ENCODE peak calls at places on chromosomes 11 and 22, in ten cellular contexts. K is K562, D is cardiac muscle cell, O is tibial nerve, T is GM12878, N is aorta, I is AG04450, Y is breast epithelium, W is suprapubic skin, G is transverse colon. J is an unnamed sample. For H3K9me3, the result is how much of the 10 kb centered on the place peaks cover.

GRCh38 chr11:8959546-8960166 is 4.6 kb downstream of the TMEM9B start:
- DNase-seq in K (peak), D (peak), O (no peak), T (peak), N (no peak), I (peak), Y (no peak), W (no peak), G (peak), J (peak)

GRCh38 chr22:24894220-24894975 is 52.1 kb downstream of the LHFPL7 start:
- DNase-seq in K (peak), D (peak), O (peak), T (no peak), N (peak), I (peak), Y (peak), W (no peak), G (peak), J (peak)

GRCh38 chr22:49943405-49943765 is 17.2 kb upstream of the PIM3 start:
- DNase-seq in K (no peak), D (no peak), O (no peak), T (no peak), N (no peak), I (no peak), Y (no peak), W (no peak), G (no peak), J (no peak)

GRCh38 chr11:118572914-118573550 is 823 bp downstream of the ARCN1 start:
- DNase-seq in K (peak), D (peak), O (no peak), T (peak), N (no peak), I (no peak), Y (no peak), W (no peak), G (no peak), J (no peak)

GRCh38 chr22:35375031-35375430 is 5.9 kb upstream of the HMOX1 start:
- DNase-seq in K (no peak), D (peak), O (no peak), T (no peak), N (no peak), I (no peak), Y (no peak), W (no peak), G (no peak), J (no peak)

GRCh38 chr11:126336065-126336464 is 19.4 kb upstream of the ST3GAL4 start:
- DNase-seq in K (no peak), D (no peak), O (no peak), T (no peak), N (no peak), I (no peak), Y (no peak), W (no peak), G (no peak), J (no peak)

GRCh38 chr11:75474878-75475766 is 42.1 kb upstream of the KLHL35 start:
- DNase-seq in K (peak), D (peak), O (peak), T (no peak), N (no peak), I (no peak), Y (no peak), W (no peak), G (peak), J (no peak)

GRCh38 chr11:35907648-35908431 is 36.0 kb upstream of the LDLRAD3 start:
- DNase-seq in K (no peak), D (peak), O (no peak), T (peak), N (no peak), I (no peak), Y (no peak), W (no peak), G (no peak), J (no peak)

GRCh38 chr11:119389611-119390254 is 8.2 kb upstream of the USP2 start:
- DNase-seq in K (no peak), D (no peak), O (no peak), T (no peak), N (no peak), I (no peak), Y (no peak), W (no peak), G (no peak), J (no peak)

GRCh38 chr11:64638017-64638664 is 47.1 kb downstream of the SLC22A12 start:
- DNase-seq in K (peak), D (peak), O (no peak), T (no peak), N (no peak), I (no peak), Y (no peak), W (no peak), G (peak), J (no peak)

GRCh38 chr11:10514713-10515112 is 26.3 kb downstream of the RNF141 start:
- DNase-seq in K (no peak), D (peak), O (no peak), T (no peak), N (no peak), I (no peak), Y (no peak), W (no peak), G (no peak), J (no peak)

GRCh38 chr11:83068573-83068972 is 3.1 kb downstream of the RAB30 start:
- DNase-seq in K (no peak), D (no peak), O (no peak), T (no peak), N (no peak), I (no peak), Y (no peak), W (no peak), G (no peak), J (no peak)

GRCh38 chr11:83070044-83070877 is 1.4 kb downstream of the RAB30 start:
- DNase-seq in K (peak), D (peak), O (no peak), T (no peak), N (no peak), I (no peak), Y (no peak), W (no peak), G (no peak), J (peak)

GRCh38 chr11:83070878-83071640 is 638 bp downstream of the RAB30 start:
- DNase-seq in K (peak), D (peak), O (peak), T (no peak), N (peak), I (no peak), Y (peak), W (no peak), G (peak), J (no peak)

GRCh38 chr11:83071641-83072591 is at the start of gene RAB30:
- DNase-seq in K (peak), D (peak), O (peak), T (peak), N (peak), I (peak), Y (peak), W (peak), G (peak), J (peak)

GRCh38 chr11:83069441-83070043 is 2.2 kb downstream of the RAB30 start:
- DNase-seq in K (no peak), D (peak), O (no peak), T (no peak), N (no peak), I (no peak), Y (no peak), W (no peak), G (no peak), J (no peak)
- H3K27ac ChIP-seq in K (no peak), D (no peak), O (peak), T (peak), N (no peak), I (no peak), Y (no peak), W (peak), G (peak), J (no peak)

GRCh38 chr11:114063829-114064201 is 4.3 kb downstream of the ZBTB16 start:
- DNase-seq in K (no peak), D (no peak), O (no peak), T (no peak), N (no peak), I (no peak), Y (no peak), W (no peak), G (no peak), J (no peak)

GRCh38 chr11:114060402-114061052 is 1.0 kb downstream of the ZBTB16 start:
- DNase-seq in K (no peak), D (peak), O (no peak), T (no peak), N (peak), I (no peak), Y (no peak), W (peak), G (no peak), J (peak)

GRCh38 chr11:114061053-114062049 is 1.8 kb downstream of the ZBTB16 start:
- DNase-seq in K (no peak), D (peak), O (no peak), T (no peak), N (no peak), I (no peak), Y (no peak), W (peak), G (no peak), J (peak)

GRCh38 chr11:114063149-114063828 is 3.8 kb downstream of the ZBTB16 start:
- DNase-seq in K (no peak), D (no peak), O (no peak), T (no peak), N (no peak), I (no peak), Y (no peak), W (no peak), G (no peak), J (no peak)

GRCh38 chr11:114062272-114062671 is 2.8 kb downstream of the ZBTB16 start:
- DNase-seq in K (no peak), D (no peak), O (no peak), T (no peak), N (no peak), I (no peak), Y (no peak), W (no peak), G (no peak), J (no peak)
- H3K4me3 ChIP-seq in K (no peak), D (no peak), O (peak), T (no peak), N (peak), I (no peak), Y (peak), W (peak), G (no peak), J (no peak)

DNA sequence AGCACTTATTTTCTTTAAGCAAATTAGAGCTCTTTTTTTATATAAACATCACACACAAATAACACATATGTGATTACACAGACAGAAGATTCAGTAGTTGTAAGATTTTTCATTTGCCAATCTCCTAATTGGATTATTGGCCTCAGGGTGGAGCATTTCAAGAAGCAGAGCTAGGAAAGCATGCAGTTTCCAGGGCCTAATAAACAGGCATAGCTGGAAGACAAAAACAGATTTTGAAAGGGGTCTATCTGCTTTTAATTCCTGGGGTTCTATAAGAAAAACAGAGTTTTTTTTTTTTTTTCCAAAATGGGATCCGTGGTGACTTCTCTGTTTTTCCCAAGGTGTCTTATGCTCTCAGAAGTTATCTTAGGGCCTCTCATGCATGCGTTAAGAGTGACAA is 7.6 kb upstream of the FOLR3 start:
- DNase-seq in K (no peak), D (no peak), O (no peak), T (no peak), N (no peak), I (no peak), Y (no peak), W (no peak), G (no peak), J (no peak)
- H3K9me3 ChIP-seq in K (under half), D (under half), O (under half), T (under half), N (under half), I (under half), Y (under half), W (under half), G (under half), J (under half)

GRCh38 chr11:30990625-30991348 is 378.8 kb downstream of the DCDC1 start:
- DNase-seq in K (no peak), D (no peak), O (no peak), T (no peak), N (no peak), I (no peak), Y (no peak), W (no peak), G (no peak), J (no peak)
- H3K27ac ChIP-seq in K (no peak), D (no peak), O (no peak), T (no peak), N (no peak), I (no peak), Y (no peak), W (no peak), G (no peak), J (no peak)

DNA sequence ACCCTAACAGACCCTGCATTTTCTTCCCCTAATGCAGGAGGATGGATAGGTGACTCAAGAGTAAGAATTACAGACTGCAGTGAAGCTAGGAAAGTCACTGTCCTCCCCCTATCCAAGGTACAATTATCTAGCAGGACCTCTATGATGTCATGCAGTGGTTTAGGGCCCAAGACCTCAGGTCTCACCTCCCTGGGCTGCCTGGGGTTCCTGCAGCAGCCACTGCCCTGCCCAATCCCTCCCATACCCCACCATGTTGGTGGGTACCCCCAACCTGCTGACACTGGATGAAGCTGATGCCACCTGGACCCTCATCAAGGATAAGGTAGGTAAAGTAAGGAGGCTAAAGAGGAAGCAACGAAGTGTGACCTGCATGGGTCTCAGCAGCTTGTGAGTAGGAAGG is at the start of gene C11orf42:
- DNase-seq in K (no peak), D (no peak), O (no peak), T (no peak), N (no peak), I (no peak), Y (no peak), W (no peak), G (no peak), J (no peak)
- H3K4me3 ChIP-seq in K (no peak), D (no peak), O (no peak), T (no peak), N (no peak), I (no peak), Y (no peak), W (no peak), G (no peak), J (no peak)

GRCh38 chr22:48545976-48546375 is 1281.7 kb downstream of the BRD1 start:
- DNase-seq in K (no peak), D (no peak), O (no peak), T (no peak), N (no peak), I (no peak), Y (no peak), W (no peak), G (no peak), J (no peak)
- H3K9me3 ChIP-seq in K (under half), D (under half), O (under half), T (under half), N (under half), I (half or more), Y (under half), W (under half), G (under half), J (under half)

GRCh38 chr22:17085277-17086091 is 684 bp downstream of the IL17RA start:
- DNase-seq in K (no peak), D (no peak), O (no peak), T (no peak), N (peak), I (no peak), Y (no peak), W (peak), G (peak), J (no peak)
- H3K27ac ChIP-seq in K (peak), D (no peak), O (peak), T (peak), N (peak), I (no peak), Y (peak), W (peak), G (peak), J (peak)

J was measured in lung.